ENCODE peak calls at places on chromosome X, in five cellular contexts. U is cardiac fibroblast, M is neural crest cell, Y is fibroblast of mammary gland, A is foreskin fibroblast. E is an unnamed sample.

GRCh38 chrX:23898412-23898959 is 9.3 kb downstream of the APOO start:
- DNase-seq in U (peak), M (no peak), Y (peak), A (peak), E (no peak)

GRCh38 chrX:8191022-8191421 is 20.0 kb upstream of the VCX2 start:
- DNase-seq in U (no peak), M (no peak), Y (no peak), A (no peak), E (no peak)

GRCh38 chrX:150587585-150588503 is 19.4 kb downstream of the MTM1 start:
- DNase-seq in U (peak), M (no peak), Y (peak), A (peak), E (peak)

GRCh38 chrX:106811131-106811910 is 8.8 kb downstream of the TBC1D8B start:
- DNase-seq in U (no peak), M (no peak), Y (no peak), A (no peak), E (no peak)

GRCh38 chrX:27057883-27058282 is 405.3 kb downstream of the PPP4R3C start:
- DNase-seq in U (no peak), M (no peak), Y (no peak), A (no peak), E (no peak)

GRCh38 chrX:142977128-142977914 is 48.4 kb upstream of the SPANXN4 start:
- DNase-seq in U (no peak), M (no peak), Y (no peak), A (no peak), E (no peak)

GRCh38 chrX:126799059-126799458 is 20.5 kb upstream of the PRR32 start:
- DNase-seq in U (no peak), M (no peak), Y (no peak), A (no peak), E (no peak)

GRCh38 chrX:3271485-3272186 is 74.8 kb downstream of the MXRA5 start:
- DNase-seq in U (peak), M (no peak), Y (peak), A (peak), E (peak)

GRCh38 chrX:13478740-13479451 is 90.5 kb upstream of the EGFL6 start:
- DNase-seq in U (no peak), M (no peak), Y (no peak), A (no peak), E (no peak)

GRCh38 chrX:110407910-110408545 is 49.4 kb downstream of the RTL9 start:
- DNase-seq in U (peak), M (peak), Y (peak), A (peak), E (peak)

GRCh38 chrX:74450803-74451449 is 29.6 kb downstream of the SLC16A2 start:
- DNase-seq in U (peak), M (no peak), Y (peak), A (peak), E (peak)

GRCh38 chrX:50813843-50814661 is at the start of gene SHROOM4:
- DNase-seq in U (peak), M (peak), Y (peak), A (peak), E (peak)

GRCh38 chrX:16786791-16787735 is 797 bp downstream of the TXLNG start:
- DNase-seq in U (no peak), M (no peak), Y (peak), A (peak), E (no peak)

GRCh38 chrX:107894038-107894437 is 68.4 kb downstream of the MID2 start:
- DNase-seq in U (peak), M (peak), Y (peak), A (peak), E (peak)

GRCh38 chrX:39247536-39247935 is 446.3 kb downstream of the MID1IP1 start:
- DNase-seq in U (no peak), M (no peak), Y (no peak), A (no peak), E (no peak)

GRCh38 chrX:70262952-70263567 is 3.1 kb upstream of the P2RY4 start:
- DNase-seq in U (peak), M (peak), Y (peak), A (peak), E (peak)

GRCh38 chrX:39202641-39203040 is 401.4 kb downstream of the MID1IP1 start:
- DNase-seq in U (no peak), M (no peak), Y (no peak), A (no peak), E (no peak)

GRCh38 chrX:18354369-18355329 is at the start of gene SCML2:
- DNase-seq in U (peak), M (peak), Y (peak), A (peak), E (peak)

GRCh38 chrX:65926095-65927019 is 113.5 kb downstream of the VSIG4 start:
- DNase-seq in U (no peak), M (no peak), Y (no peak), A (no peak), E (no peak)

GRCh38 chrX:319579-320125 is 1.1 kb upstream of the GTPBP6 start:
- DNase-seq in U (no peak), M (no peak), Y (no peak), A (peak), E (no peak)

GRCh38 chrX:132940727-132941162 is 17.7 kb downstream of the HS6ST2 start:
- DNase-seq in U (no peak), M (no peak), Y (no peak), A (no peak), E (no peak)

GRCh38 chrX:130555341-130555740 is 153.6 kb downstream of the RBMX2 start:
- DNase-seq in U (no peak), M (no peak), Y (peak), A (peak), E (no peak)

GRCh38 chrX:54540289-54540688 is 10.3 kb downstream of the GNL3L start:
- DNase-seq in U (peak), M (no peak), Y (peak), A (peak), E (peak)

GRCh38 chrX:12497832-12498591 is 293.2 kb upstream of the PRPS2 start:
- DNase-seq in U (no peak), M (peak), Y (no peak), A (no peak), E (peak)

GRCh38 chrX:39848900-39849299 is 248.9 kb downstream of the BCOR start:
- DNase-seq in U (peak), M (no peak), Y (peak), A (peak), E (no peak)

DNA sequence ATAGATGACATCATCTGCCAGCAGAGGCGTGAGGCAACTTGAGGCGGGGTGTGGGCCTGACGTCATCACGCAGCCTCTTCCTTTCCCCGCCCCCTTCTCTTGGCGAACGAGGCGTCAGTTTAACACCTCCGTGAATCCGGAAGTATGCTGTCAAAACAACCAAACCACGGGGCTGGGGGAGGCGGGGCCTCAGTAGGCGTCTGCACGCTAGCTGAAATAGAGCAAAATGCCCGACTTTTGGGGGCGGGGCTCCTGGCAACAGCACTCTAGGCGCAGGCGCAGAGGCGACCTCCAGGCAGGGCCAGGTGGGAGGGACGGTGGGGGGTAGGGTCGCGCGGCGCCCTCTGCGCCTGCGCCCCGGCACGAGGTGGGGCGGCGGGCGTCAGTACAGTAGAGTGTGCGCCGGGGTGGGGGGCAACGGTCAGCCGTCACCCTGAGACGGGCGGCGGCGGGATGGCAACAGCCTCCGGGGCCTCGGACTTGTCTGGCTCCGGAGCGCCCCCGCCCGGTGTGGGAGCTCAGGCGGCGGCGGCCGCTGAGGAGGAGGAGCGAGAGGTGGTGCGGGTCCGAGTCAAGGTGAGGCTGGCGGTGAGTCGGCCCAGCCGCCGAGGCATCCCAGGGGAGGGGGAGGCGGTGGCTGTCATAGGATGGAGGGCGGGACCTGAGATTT is at the start of gene TBC1D25:
- DNase-seq in U (peak), M (peak), Y (peak), A (peak), E (peak)
- TF ChIP-seq CTCF in U (no peak), M (peak), Y (no peak), A (peak), E (peak)

GRCh38 chrX:85685843-85686242 is 306.4 kb upstream of the POF1B start:
- DNase-seq in U (no peak), M (no peak), Y (no peak), A (no peak), E (no peak)
- TF ChIP-seq CTCF in U (no peak), M (no peak), Y (no peak), A (no peak), E (no peak)

GRCh38 chrX:104309169-104309568 is 54.4 kb upstream of the ESX1 start:
- DNase-seq in U (no peak), M (no peak), Y (no peak), A (no peak), E (no peak)
- TF ChIP-seq CTCF in U (no peak), M (no peak), Y (peak), A (peak), E (no peak)

DNA sequence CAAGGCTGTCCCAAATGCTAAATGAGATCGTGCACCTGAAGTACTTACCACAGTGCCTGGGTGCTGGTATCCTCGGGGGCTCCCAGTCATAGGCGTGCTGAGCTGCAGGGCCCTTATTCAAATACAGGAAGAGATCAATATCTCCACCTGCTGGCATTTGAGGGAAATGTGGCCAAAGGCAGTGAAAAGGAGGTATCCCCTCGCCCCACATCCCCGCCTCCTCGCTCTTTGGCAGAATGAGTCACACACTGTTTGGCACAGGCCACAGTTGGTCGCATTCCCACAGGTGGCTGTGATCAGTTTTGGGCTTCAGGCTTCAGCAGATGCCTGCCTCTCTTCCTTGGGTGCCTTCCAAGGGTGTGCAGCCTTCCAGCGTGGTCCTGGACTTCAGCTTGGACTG is 28.4 kb downstream of the ZNF185 start:
- DNase-seq in U (peak), M (peak), Y (peak), A (peak), E (peak)
- TF ChIP-seq CTCF in U (peak), M (peak), Y (peak), A (peak), E (peak)

GRCh38 chrX:81120936-81121351 is 80.8 kb downstream of the HMGN5 start:
- DNase-seq in U (peak), M (peak), Y (peak), A (peak), E (peak)

GRCh38 chrX:81114757-81115156 is 87.0 kb downstream of the HMGN5 start:
- DNase-seq in U (no peak), M (no peak), Y (no peak), A (no peak), E (no peak)

GRCh38 chrX:81121513-81122363 is 80.0 kb downstream of the HMGN5 start:
- DNase-seq in U (peak), M (peak), Y (peak), A (peak), E (peak)

GRCh38 chrX:81120270-81120935 is 81.3 kb downstream of the HMGN5 start:
- DNase-seq in U (no peak), M (no peak), Y (no peak), A (no peak), E (peak)
- TF ChIP-seq CTCF in U (no peak), M (no peak), Y (no peak), A (no peak), E (no peak)